ENCODE peak calls at places on chromosomes 16 and 17, in five cellular contexts. Z is K562, S is HepG2, E is GM12878, J is GM12891. R is an unnamed sample.

GRCh38 chr16:11562941-11563340 is 23.8 kb downstream of the LITAF start:
- DNase-seq in E (no peak), S (no peak), Z (no peak), J (no peak), R (no peak)

GRCh38 chr17:52106638-52107261 is 51.8 kb downstream of the CA10 start:
- DNase-seq in Z (peak), S (peak), J (peak), E (no peak), R (peak)

GRCh38 chr17:56880571-56880970 is 33.3 kb downstream of the TRIM25 start:
- DNase-seq in Z (no peak), J (no peak), E (no peak), S (no peak), R (no peak)

GRCh38 chr17:73820686-73821448 is 176.6 kb upstream of the SDK2 start:
- DNase-seq in S (no peak), J (no peak), E (no peak), Z (peak), R (no peak)

GRCh38 chr16:81376880-81377279 is 62.1 kb downstream of the GAN start:
- DNase-seq in S (no peak), J (no peak), E (no peak), Z (no peak), R (no peak)

GRCh38 chr16:46650224-46650623 is 29.0 kb upstream of the SHCBP1 start:
- DNase-seq in E (no peak), J (no peak), S (no peak), Z (no peak), R (no peak)

GRCh38 chr16:11795887-11796226 is 1.2 kb downstream of the ZC3H7A start:
- DNase-seq in E (no peak), Z (no peak), J (no peak), S (no peak), R (no peak)

GRCh38 chr16:8146613-8147012 is 443.7 kb downstream of the TMEM114 start:
- DNase-seq in Z (no peak), S (no peak), J (no peak), E (no peak), R (no peak)

GRCh38 chr17:40854175-40854814 is 12.7 kb downstream of the KRT12 start:
- DNase-seq in J (no peak), S (peak), E (no peak), Z (peak), R (no peak)

GRCh38 chr17:31388351-31388750 is 3.1 kb upstream of the RAB11FIP4 start:
- DNase-seq in Z (no peak), J (no peak), E (no peak), S (no peak), R (no peak)

GRCh38 chr17:40551091-40551873 is 14.0 kb downstream of the CCR7 start:
- DNase-seq in Z (no peak), E (no peak), S (peak), J (no peak), R (no peak)

GRCh38 chr16:9647981-9648701 is 534.1 kb downstream of the GRIN2A start:
- DNase-seq in S (peak), J (no peak), Z (peak), E (no peak), R (no peak)

GRCh38 chr16:909281-910000 is 61.3 kb downstream of the LMF1 start:
- DNase-seq in S (no peak), Z (no peak), J (no peak), E (no peak), R (no peak)

GRCh38 chr16:58656872-58657271 is 27.2 kb upstream of the CNOT1 start:
- DNase-seq in J (no peak), E (no peak), Z (no peak), S (no peak), R (no peak)

GRCh38 chr17:42177684-42178083 is 3.3 kb downstream of the KCNH4 start:
- DNase-seq in E (no peak), Z (no peak), S (no peak), J (no peak), R (no peak)

GRCh38 chr17:50175035-50175788 is 9.4 kb downstream of the SGCA start:
- DNase-seq in S (no peak), Z (no peak), E (no peak), J (no peak), R (no peak)

GRCh38 chr17:50097907-50098306 is 2.8 kb downstream of the PDK2 start:
- DNase-seq in E (no peak), Z (no peak), J (no peak), S (no peak), R (no peak)

GRCh38 chr16:2339521-2340484 is 725 bp downstream of the ABCA3 start:
- DNase-seq in Z (peak), S (peak), J (peak), E (no peak), R (peak)

GRCh38 chr16:53498984-53499383 is 4.0 kb downstream of the AKTIP start:
- DNase-seq in E (no peak), S (no peak), J (no peak), Z (no peak), R (no peak)

GRCh38 chr16:56800355-56800754 is 64.7 kb upstream of the SLC12A3 start:
- DNase-seq in S (peak), E (no peak), J (no peak), Z (no peak), R (no peak)

GRCh38 chr16:68902376-68903345 is 59.3 kb downstream of the TANGO6 start:
- DNase-seq in Z (peak), J (peak), E (no peak), S (peak), R (no peak)

GRCh38 chr16:75620326-75621169 is 2.5 kb downstream of the ADAT1 start:
- DNase-seq in E (no peak), Z (peak), S (no peak), J (no peak), R (no peak)

GRCh38 chr16:88298166-88298881 is 84.4 kb upstream of the ZNF469 start:
- DNase-seq in S (no peak), Z (no peak), J (no peak), E (no peak), R (no peak)

GRCh38 chr17:35257080-35257701 is 14.3 kb downstream of the SLFN5 start:
- DNase-seq in Z (no peak), E (no peak), J (no peak), S (peak), R (no peak)

GRCh38 chr17:47791025-47791424 is 30.6 kb downstream of the OSBPL7 start:
- DNase-seq in E (no peak), Z (no peak), J (no peak), S (no peak), R (no peak)
- TF ChIP-seq TAF1 in E (no peak), Z (no peak), J (no peak), S (no peak), R (no peak)

DNA sequence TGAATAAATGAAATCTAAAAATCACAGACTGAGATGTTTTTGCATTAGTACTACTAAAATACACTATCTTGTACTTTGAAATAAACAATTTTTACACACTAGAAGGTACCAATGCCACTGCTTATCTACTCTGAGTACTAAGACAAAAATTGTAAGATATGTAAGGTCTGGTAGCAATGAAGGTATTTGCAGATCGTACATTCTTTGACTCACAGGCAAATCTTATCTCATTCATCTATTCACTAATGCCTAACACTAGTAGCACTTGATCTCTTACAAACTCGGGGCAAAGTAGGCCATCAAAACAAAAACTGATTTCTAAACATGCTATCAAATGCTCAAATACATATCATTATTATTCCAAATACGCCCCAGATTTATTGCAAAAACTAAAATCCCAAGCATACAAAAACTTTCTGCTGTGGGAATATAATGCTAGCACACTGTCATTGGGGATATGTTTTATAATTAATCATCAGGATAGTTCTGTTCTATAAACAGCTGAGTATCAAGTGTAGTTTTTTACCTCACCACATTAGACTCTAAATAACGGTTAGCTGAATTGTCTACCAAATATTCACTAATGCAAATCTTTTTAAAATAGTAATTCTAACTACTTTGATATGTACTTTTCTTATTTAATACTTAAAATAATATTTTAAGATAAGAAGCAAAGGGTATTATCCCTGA is 68.0 kb downstream of the MED13 start:
- DNase-seq in S (no peak), J (no peak), Z (no peak), E (no peak), R (no peak)
- TF ChIP-seq POLR2A in S (no peak), J (no peak), Z (no peak), E (no peak), R (no peak)

GRCh38 chr17:76384222-76384986 is at the start of gene SPHK1:
- DNase-seq in S (peak), E (no peak), Z (peak), J (peak), R (peak)
- TF ChIP-seq POLR2AphosphoS5 in S (peak), E (no peak), Z (no peak), J (no peak), R (no peak)

GRCh38 chr16:50539822-50540710 is 8.1 kb upstream of the NKD1 start:
- DNase-seq in J (no peak), Z (no peak), E (no peak), S (peak), R (no peak)
- TF ChIP-seq TAF1 in J (no peak), Z (no peak), E (no peak), S (no peak), R (no peak)

GRCh38 chr16:17205279-17206139 is 265.3 kb downstream of the XYLT1 start:
- DNase-seq in E (no peak), Z (no peak), J (no peak), S (no peak), R (no peak)
- TF ChIP-seq POLR2A in E (no peak), Z (no peak), J (no peak), S (no peak), R (no peak)